ENCODE peak calls at places on chromosomes 1 and 21, in nine cellular contexts. One of them, this sample, is unnamed.

GRCh38 chr1:64915381-64916274 is 50.7 kb downstream of the JAK1 start:
- DNase-seq in activated B cell treated with CpG ODN at 0.5 μM for 24 hours: no peak
- DNase-seq in left ventricle myocardium inferior: no peak
- DNase-seq in myocyte: no peak
- DNase-seq in naive thymus-derived CD8-positive, alpha-beta T cell: no peak
- DNase-seq in HCT116: no peak
- DNase-seq in CD8-positive, alpha-beta memory T cell: no peak
- DNase-seq in Right ventricle myocardium superior: no peak
- DNase-seq in left kidney: peak
- DNase-seq in this sample: peak

GRCh38 chr1:228020686-228021525 is 14.1 kb downstream of the WNT3A start:
- DNase-seq in CD8-positive, alpha-beta memory T cell: no peak
- DNase-seq in naive thymus-derived CD8-positive, alpha-beta T cell: no peak
- DNase-seq in activated B cell treated with CpG ODN at 0.5 μM for 24 hours: no peak
- DNase-seq in Right ventricle myocardium superior: no peak
- DNase-seq in left ventricle myocardium inferior: no peak
- DNase-seq in myocyte: no peak
- DNase-seq in HCT116: no peak
- DNase-seq in left kidney: no peak
- DNase-seq in this sample: no peak

GRCh38 chr1:198318092-198318491 is 161.3 kb downstream of the NEK7 start:
- DNase-seq in activated B cell treated with CpG ODN at 0.5 μM for 24 hours: no peak
- DNase-seq in Right ventricle myocardium superior: no peak
- DNase-seq in naive thymus-derived CD8-positive, alpha-beta T cell: no peak
- DNase-seq in CD8-positive, alpha-beta memory T cell: no peak
- DNase-seq in myocyte: no peak
- DNase-seq in left ventricle myocardium inferior: no peak
- DNase-seq in left kidney: no peak
- DNase-seq in HCT116: no peak
- DNase-seq in this sample: no peak

GRCh38 chr1:220804202-220804586 is 17.5 kb downstream of the MTARC1 start:
- DNase-seq in CD8-positive, alpha-beta memory T cell: no peak
- DNase-seq in left kidney: no peak
- DNase-seq in Right ventricle myocardium superior: no peak
- DNase-seq in activated B cell treated with CpG ODN at 0.5 μM for 24 hours: no peak
- DNase-seq in myocyte: no peak
- DNase-seq in left ventricle myocardium inferior: no peak
- DNase-seq in naive thymus-derived CD8-positive, alpha-beta T cell: no peak
- DNase-seq in HCT116: no peak
- DNase-seq in this sample: no peak

GRCh38 chr21:36499578-36500471 is 19.9 kb upstream of the CLDN14 start:
- DNase-seq in left kidney: no peak
- DNase-seq in myocyte: peak
- DNase-seq in CD8-positive, alpha-beta memory T cell: no peak
- DNase-seq in naive thymus-derived CD8-positive, alpha-beta T cell: no peak
- DNase-seq in Right ventricle myocardium superior: peak
- DNase-seq in activated B cell treated with CpG ODN at 0.5 μM for 24 hours: no peak
- DNase-seq in HCT116: no peak
- DNase-seq in left ventricle myocardium inferior: peak
- DNase-seq in this sample: peak

GRCh38 chr1:107018445-107018844 is 38.0 kb upstream of the PRMT6 start:
- DNase-seq in left ventricle myocardium inferior: no peak
- DNase-seq in CD8-positive, alpha-beta memory T cell: no peak
- DNase-seq in Right ventricle myocardium superior: no peak
- DNase-seq in left kidney: no peak
- DNase-seq in activated B cell treated with CpG ODN at 0.5 μM for 24 hours: no peak
- DNase-seq in HCT116: no peak
- DNase-seq in myocyte: no peak
- DNase-seq in naive thymus-derived CD8-positive, alpha-beta T cell: no peak
- DNase-seq in this sample: no peak

GRCh38 chr1:182286761-182287160 is 104.8 kb downstream of the GLUL start:
- DNase-seq in naive thymus-derived CD8-positive, alpha-beta T cell: no peak
- DNase-seq in CD8-positive, alpha-beta memory T cell: no peak
- DNase-seq in myocyte: no peak
- DNase-seq in left ventricle myocardium inferior: no peak
- DNase-seq in HCT116: no peak
- DNase-seq in Right ventricle myocardium superior: no peak
- DNase-seq in activated B cell treated with CpG ODN at 0.5 μM for 24 hours: no peak
- DNase-seq in left kidney: no peak
- DNase-seq in this sample: no peak

GRCh38 chr1:119009300-119009660 is 21.1 kb upstream of the TBX15 start:
- DNase-seq in Right ventricle myocardium superior: no peak
- DNase-seq in activated B cell treated with CpG ODN at 0.5 μM for 24 hours: no peak
- DNase-seq in CD8-positive, alpha-beta memory T cell: no peak
- DNase-seq in left ventricle myocardium inferior: no peak
- DNase-seq in left kidney: no peak
- DNase-seq in myocyte: no peak
- DNase-seq in naive thymus-derived CD8-positive, alpha-beta T cell: no peak
- DNase-seq in HCT116: no peak
- DNase-seq in this sample: no peak

GRCh38 chr1:209809601-209810000 is 3.7 kb upstream of the IRF6 start:
- DNase-seq in Right ventricle myocardium superior: no peak
- DNase-seq in HCT116: no peak
- DNase-seq in CD8-positive, alpha-beta memory T cell: no peak
- DNase-seq in activated B cell treated with CpG ODN at 0.5 μM for 24 hours: no peak
- DNase-seq in myocyte: no peak
- DNase-seq in naive thymus-derived CD8-positive, alpha-beta T cell: no peak
- DNase-seq in left kidney: no peak
- DNase-seq in left ventricle myocardium inferior: no peak
- DNase-seq in this sample: no peak

GRCh38 chr1:52574594-52574993 is 21.7 kb upstream of the TUT4 start:
- DNase-seq in naive thymus-derived CD8-positive, alpha-beta T cell: no peak
- DNase-seq in CD8-positive, alpha-beta memory T cell: no peak
- DNase-seq in left kidney: no peak
- DNase-seq in Right ventricle myocardium superior: no peak
- DNase-seq in left ventricle myocardium inferior: no peak
- DNase-seq in myocyte: peak
- DNase-seq in activated B cell treated with CpG ODN at 0.5 μM for 24 hours: no peak
- DNase-seq in HCT116: peak
- DNase-seq in this sample: peak

GRCh38 chr1:202189012-202189790 is 4.4 kb upstream of the LGR6 start:
- DNase-seq in naive thymus-derived CD8-positive, alpha-beta T cell: peak
- DNase-seq in left kidney: peak
- DNase-seq in myocyte: peak
- DNase-seq in HCT116: no peak
- DNase-seq in activated B cell treated with CpG ODN at 0.5 μM for 24 hours: peak
- DNase-seq in CD8-positive, alpha-beta memory T cell: peak
- DNase-seq in Right ventricle myocardium superior: peak
- DNase-seq in left ventricle myocardium inferior: peak
- DNase-seq in this sample: peak

GRCh38 chr1:40783001-40783905 is at the start of gene KCNQ4:
- DNase-seq in left ventricle myocardium inferior: peak
- DNase-seq in myocyte: peak
- DNase-seq in activated B cell treated with CpG ODN at 0.5 μM for 24 hours: no peak
- DNase-seq in Right ventricle myocardium superior: peak
- DNase-seq in naive thymus-derived CD8-positive, alpha-beta T cell: peak
- DNase-seq in CD8-positive, alpha-beta memory T cell: no peak
- DNase-seq in HCT116: no peak
- DNase-seq in left kidney: peak
- DNase-seq in this sample: peak

GRCh38 chr1:26550946-26551345 is 21.4 kb downstream of the RPS6KA1 start:
- DNase-seq in Right ventricle myocardium superior: peak
- DNase-seq in myocyte: no peak
- DNase-seq in naive thymus-derived CD8-positive, alpha-beta T cell: no peak
- DNase-seq in CD8-positive, alpha-beta memory T cell: no peak
- DNase-seq in activated B cell treated with CpG ODN at 0.5 μM for 24 hours: no peak
- DNase-seq in left ventricle myocardium inferior: no peak
- DNase-seq in HCT116: no peak
- DNase-seq in left kidney: no peak
- DNase-seq in this sample: no peak

GRCh38 chr1:17919525-17920439 is 164.6 kb downstream of the ACTL8 start:
- DNase-seq in CD8-positive, alpha-beta memory T cell: no peak
- DNase-seq in activated B cell treated with CpG ODN at 0.5 μM for 24 hours: no peak
- DNase-seq in left kidney: peak
- DNase-seq in myocyte: peak
- DNase-seq in naive thymus-derived CD8-positive, alpha-beta T cell: no peak
- DNase-seq in Right ventricle myocardium superior: no peak
- DNase-seq in left ventricle myocardium inferior: no peak
- DNase-seq in HCT116: peak
- DNase-seq in this sample: peak

GRCh38 chr1:230085178-230085515 is 18.1 kb downstream of the GALNT2 start:
- DNase-seq in CD8-positive, alpha-beta memory T cell: no peak
- DNase-seq in left ventricle myocardium inferior: no peak
- DNase-seq in Right ventricle myocardium superior: no peak
- DNase-seq in activated B cell treated with CpG ODN at 0.5 μM for 24 hours: no peak
- DNase-seq in naive thymus-derived CD8-positive, alpha-beta T cell: no peak
- DNase-seq in left kidney: no peak
- DNase-seq in myocyte: peak
- DNase-seq in HCT116: no peak
- DNase-seq in this sample: peak

GRCh38 chr1:15261155-15262002 is 14.4 kb downstream of the FHAD1 start:
- DNase-seq in CD8-positive, alpha-beta memory T cell: no peak
- DNase-seq in left kidney: no peak
- DNase-seq in naive thymus-derived CD8-positive, alpha-beta T cell: no peak
- DNase-seq in myocyte: no peak
- DNase-seq in Right ventricle myocardium superior: peak
- DNase-seq in activated B cell treated with CpG ODN at 0.5 μM for 24 hours: no peak
- DNase-seq in left ventricle myocardium inferior: peak
- DNase-seq in HCT116: peak
- DNase-seq in this sample: peak

GRCh38 chr1:46134660-46135331 is 2.4 kb upstream of the PIK3R3 start:
- DNase-seq in CD8-positive, alpha-beta memory T cell: no peak
- DNase-seq in activated B cell treated with CpG ODN at 0.5 μM for 24 hours: no peak
- DNase-seq in left kidney: no peak
- DNase-seq in myocyte: no peak
- DNase-seq in HCT116: no peak
- DNase-seq in Right ventricle myocardium superior: no peak
- DNase-seq in naive thymus-derived CD8-positive, alpha-beta T cell: no peak
- DNase-seq in left ventricle myocardium inferior: no peak
- DNase-seq in this sample: peak

GRCh38 chr1:37840711-37841110 is 18.7 kb downstream of the MTF1 start:
- DNase-seq in left ventricle myocardium inferior: no peak
- DNase-seq in left kidney: no peak
- DNase-seq in myocyte: no peak
- DNase-seq in CD8-positive, alpha-beta memory T cell: no peak
- DNase-seq in Right ventricle myocardium superior: no peak
- DNase-seq in naive thymus-derived CD8-positive, alpha-beta T cell: no peak
- DNase-seq in activated B cell treated with CpG ODN at 0.5 μM for 24 hours: no peak
- DNase-seq in HCT116: no peak
- DNase-seq in this sample: no peak

GRCh38 chr21:38439957-38440356 is 58.3 kb downstream of the ERG start:
- DNase-seq in naive thymus-derived CD8-positive, alpha-beta T cell: no peak
- DNase-seq in left kidney: no peak
- DNase-seq in left ventricle myocardium inferior: no peak
- DNase-seq in activated B cell treated with CpG ODN at 0.5 μM for 24 hours: no peak
- DNase-seq in Right ventricle myocardium superior: no peak
- DNase-seq in CD8-positive, alpha-beta memory T cell: no peak
- DNase-seq in myocyte: no peak
- DNase-seq in HCT116: no peak
- DNase-seq in this sample: no peak

GRCh38 chr21:40760811-40761210 is 86.1 kb downstream of the DSCAM start:
- DNase-seq in HCT116: no peak
- DNase-seq in Right ventricle myocardium superior: no peak
- DNase-seq in CD8-positive, alpha-beta memory T cell: no peak
- DNase-seq in myocyte: no peak
- DNase-seq in naive thymus-derived CD8-positive, alpha-beta T cell: no peak
- DNase-seq in left kidney: no peak
- DNase-seq in left ventricle myocardium inferior: no peak
- DNase-seq in activated B cell treated with CpG ODN at 0.5 μM for 24 hours: no peak
- DNase-seq in this sample: no peak

GRCh38 chr1:15916916-15917315 is 59.0 kb downstream of the ZBTB17 start:
- DNase-seq in left ventricle myocardium inferior: no peak
- DNase-seq in Right ventricle myocardium superior: no peak
- DNase-seq in naive thymus-derived CD8-positive, alpha-beta T cell: no peak
- DNase-seq in myocyte: no peak
- DNase-seq in CD8-positive, alpha-beta memory T cell: no peak
- DNase-seq in left kidney: no peak
- DNase-seq in activated B cell treated with CpG ODN at 0.5 μM for 24 hours: no peak
- DNase-seq in HCT116: no peak
- DNase-seq in this sample: no peak

GRCh38 chr1:225949041-225949440 is 8.0 kb upstream of the LEFTY2 start:
- DNase-seq in Right ventricle myocardium superior: no peak
- DNase-seq in CD8-positive, alpha-beta memory T cell: no peak
- DNase-seq in left ventricle myocardium inferior: no peak
- DNase-seq in naive thymus-derived CD8-positive, alpha-beta T cell: no peak
- DNase-seq in HCT116: no peak
- DNase-seq in myocyte: peak
- DNase-seq in activated B cell treated with CpG ODN at 0.5 μM for 24 hours: no peak
- DNase-seq in left kidney: peak
- DNase-seq in this sample: no peak

GRCh38 chr1:109910123-109910962 is at the start of gene CSF1:
- DNase-seq in left kidney: peak
- DNase-seq in left ventricle myocardium inferior: peak
- DNase-seq in Right ventricle myocardium superior: peak
- DNase-seq in naive thymus-derived CD8-positive, alpha-beta T cell: peak
- DNase-seq in activated B cell treated with CpG ODN at 0.5 μM for 24 hours: peak
- DNase-seq in CD8-positive, alpha-beta memory T cell: peak
- DNase-seq in HCT116: no peak
- DNase-seq in myocyte: peak
- DNase-seq in this sample: peak

GRCh38 chr1:1312450-1313314 is 4.3 kb downstream of the PUSL1 start:
- DNase-seq in naive thymus-derived CD8-positive, alpha-beta T cell: no peak
- DNase-seq in Right ventricle myocardium superior: no peak
- DNase-seq in activated B cell treated with CpG ODN at 0.5 μM for 24 hours: no peak
- DNase-seq in HCT116: no peak
- DNase-seq in left ventricle myocardium inferior: no peak
- DNase-seq in CD8-positive, alpha-beta memory T cell: no peak
- DNase-seq in myocyte: no peak
- DNase-seq in left kidney: no peak
- DNase-seq in this sample: no peak

GRCh38 chr1:3814771-3815561 is 18.7 kb upstream of the LRRC47 start:
- DNase-seq in Right ventricle myocardium superior: no peak
- DNase-seq in left ventricle myocardium inferior: no peak
- DNase-seq in HCT116: no peak
- DNase-seq in CD8-positive, alpha-beta memory T cell: no peak
- DNase-seq in activated B cell treated with CpG ODN at 0.5 μM for 24 hours: no peak
- DNase-seq in myocyte: no peak
- DNase-seq in naive thymus-derived CD8-positive, alpha-beta T cell: no peak
- DNase-seq in left kidney: peak
- DNase-seq in this sample: no peak

GRCh38 chr21:25859264-25859931 is 124.6 kb downstream of the GABPA start:
- DNase-seq in naive thymus-derived CD8-positive, alpha-beta T cell: no peak
- DNase-seq in CD8-positive, alpha-beta memory T cell: no peak
- DNase-seq in left kidney: peak
- DNase-seq in HCT116: no peak
- DNase-seq in myocyte: no peak
- DNase-seq in Right ventricle myocardium superior: no peak
- DNase-seq in left ventricle myocardium inferior: no peak
- DNase-seq in activated B cell treated with CpG ODN at 0.5 μM for 24 hours: no peak
- DNase-seq in this sample: no peak

GRCh38 chr1:229781453-229781852 is 155.4 kb downstream of the URB2 start:
- DNase-seq in left kidney: peak
- DNase-seq in myocyte: no peak
- DNase-seq in HCT116: peak
- DNase-seq in Right ventricle myocardium superior: no peak
- DNase-seq in naive thymus-derived CD8-positive, alpha-beta T cell: no peak
- DNase-seq in CD8-positive, alpha-beta memory T cell: no peak
- DNase-seq in activated B cell treated with CpG ODN at 0.5 μM for 24 hours: no peak
- DNase-seq in left ventricle myocardium inferior: no peak
- DNase-seq in this sample: no peak

GRCh38 chr1:20978413-20978812 is 191.3 kb upstream of the HP1BP3 start:
- DNase-seq in myocyte: no peak
- DNase-seq in HCT116: no peak
- DNase-seq in naive thymus-derived CD8-positive, alpha-beta T cell: no peak
- DNase-seq in left ventricle myocardium inferior: no peak
- DNase-seq in CD8-positive, alpha-beta memory T cell: no peak
- DNase-seq in left kidney: no peak
- DNase-seq in Right ventricle myocardium superior: no peak
- DNase-seq in activated B cell treated with CpG ODN at 0.5 μM for 24 hours: no peak
- DNase-seq in this sample: no peak

GRCh38 chr1:18643154-18644012 is 12.7 kb downstream of the PAX7 start:
- DNase-seq in Right ventricle myocardium superior: no peak
- DNase-seq in naive thymus-derived CD8-positive, alpha-beta T cell: no peak
- DNase-seq in CD8-positive, alpha-beta memory T cell: no peak
- DNase-seq in myocyte: no peak
- DNase-seq in left ventricle myocardium inferior: no peak
- DNase-seq in activated B cell treated with CpG ODN at 0.5 μM for 24 hours: no peak
- DNase-seq in left kidney: peak
- DNase-seq in HCT116: no peak
- DNase-seq in this sample: no peak

GRCh38 chr1:212727386-212728181 is 27.9 kb upstream of the BATF3 start:
- DNase-seq in Right ventricle myocardium superior: no peak
- DNase-seq in activated B cell treated with CpG ODN at 0.5 μM for 24 hours: no peak
- DNase-seq in myocyte: peak
- DNase-seq in HCT116: no peak
- DNase-seq in left kidney: no peak
- DNase-seq in left ventricle myocardium inferior: no peak
- DNase-seq in naive thymus-derived CD8-positive, alpha-beta T cell: no peak
- DNase-seq in CD8-positive, alpha-beta memory T cell: no peak
- DNase-seq in this sample: no peak